ENCODE peak calls at places on chromosomes 7 and 10, in five cellular contexts. One of them, this sample, is unnamed.

GRCh38 chr7:74656421-74656910 is 1.1 kb upstream of the GTF2I start:
- DNase-seq in SW480: peak; percentile 89
- DNase-seq in stimulated activated CD8-positive, alpha-beta memory T cell treated with anti-CD3 and anti-CD28 coated beads, Interleukin-15, amount 100 ng/mL, for 1 hour: peak; percentile 30
- DNase-seq in LHCN-M2: peak; percentile 41
- DNase-seq in amniotic stem cell: peak; percentile 15
- DNase-seq in this sample: no peak

GRCh38 chr10:8825611-8826010 is 771.1 kb downstream of the GATA3 start:
- DNase-seq in SW480: peak; percentile 4
- DNase-seq in stimulated activated CD8-positive, alpha-beta memory T cell treated with anti-CD3 and anti-CD28 coated beads, Interleukin-15, amount 100 ng/mL, for 1 hour: no peak
- DNase-seq in LHCN-M2: no peak
- DNase-seq in amniotic stem cell: no peak
- DNase-seq in this sample: no peak

GRCh38 chr7:114026486-114027089 is 107.8 kb upstream of the PPP1R3A start:
- DNase-seq in SW480: peak; percentile 59
- DNase-seq in stimulated activated CD8-positive, alpha-beta memory T cell treated with anti-CD3 and anti-CD28 coated beads, Interleukin-15, amount 100 ng/mL, for 1 hour: no peak
- DNase-seq in LHCN-M2: peak; percentile 65
- DNase-seq in amniotic stem cell: peak; percentile 26
- DNase-seq in this sample: peak; percentile 36

GRCh38 chr10:112375721-112376577 is 2.0 kb downstream of the ACSL5 start:
- DNase-seq in SW480: peak; percentile 30
- DNase-seq in stimulated activated CD8-positive, alpha-beta memory T cell treated with anti-CD3 and anti-CD28 coated beads, Interleukin-15, amount 100 ng/mL, for 1 hour: no peak
- DNase-seq in LHCN-M2: peak; percentile 11
- DNase-seq in amniotic stem cell: no peak
- DNase-seq in this sample: no peak

GRCh38 chr7:132650498-132650897 is 74.2 kb upstream of the PLXNA4 start:
- DNase-seq in SW480: peak; percentile 20
- DNase-seq in stimulated activated CD8-positive, alpha-beta memory T cell treated with anti-CD3 and anti-CD28 coated beads, Interleukin-15, amount 100 ng/mL, for 1 hour: no peak
- DNase-seq in LHCN-M2: no peak
- DNase-seq in amniotic stem cell: peak; percentile 40
- DNase-seq in this sample: no peak

GRCh38 chr10:28947209-28947608 is 269.9 kb downstream of the BAMBI start:
- DNase-seq in SW480: no peak
- DNase-seq in stimulated activated CD8-positive, alpha-beta memory T cell treated with anti-CD3 and anti-CD28 coated beads, Interleukin-15, amount 100 ng/mL, for 1 hour: no peak
- DNase-seq in LHCN-M2: no peak
- DNase-seq in amniotic stem cell: no peak
- DNase-seq in this sample: no peak

GRCh38 chr7:127888411-127888810 is 142.8 kb downstream of the LRRC4 start:
- DNase-seq in SW480: no peak
- DNase-seq in stimulated activated CD8-positive, alpha-beta memory T cell treated with anti-CD3 and anti-CD28 coated beads, Interleukin-15, amount 100 ng/mL, for 1 hour: no peak
- DNase-seq in LHCN-M2: no peak
- DNase-seq in amniotic stem cell: no peak
- DNase-seq in this sample: no peak

GRCh38 chr10:30231071-30231652 is 117.9 kb downstream of the MTPAP start:
- DNase-seq in SW480: no peak
- DNase-seq in stimulated activated CD8-positive, alpha-beta memory T cell treated with anti-CD3 and anti-CD28 coated beads, Interleukin-15, amount 100 ng/mL, for 1 hour: no peak
- DNase-seq in LHCN-M2: no peak
- DNase-seq in amniotic stem cell: no peak
- DNase-seq in this sample: no peak

GRCh38 chr10:35495521-35496238 is 109.5 kb upstream of the GJD4 start:
- DNase-seq in SW480: no peak
- DNase-seq in stimulated activated CD8-positive, alpha-beta memory T cell treated with anti-CD3 and anti-CD28 coated beads, Interleukin-15, amount 100 ng/mL, for 1 hour: no peak
- DNase-seq in LHCN-M2: no peak
- DNase-seq in amniotic stem cell: no peak
- DNase-seq in this sample: no peak

GRCh38 chr7:12923971-12924370 is 236.5 kb downstream of the ARL4A start:
- DNase-seq in SW480: peak; percentile 33
- DNase-seq in stimulated activated CD8-positive, alpha-beta memory T cell treated with anti-CD3 and anti-CD28 coated beads, Interleukin-15, amount 100 ng/mL, for 1 hour: no peak
- DNase-seq in LHCN-M2: no peak
- DNase-seq in amniotic stem cell: no peak
- DNase-seq in this sample: no peak

GRCh38 chr10:4355346-4355745 is 470.7 kb upstream of the AKR1E2 start:
- DNase-seq in SW480: no peak
- DNase-seq in stimulated activated CD8-positive, alpha-beta memory T cell treated with anti-CD3 and anti-CD28 coated beads, Interleukin-15, amount 100 ng/mL, for 1 hour: no peak
- DNase-seq in LHCN-M2: no peak
- DNase-seq in amniotic stem cell: no peak
- DNase-seq in this sample: no peak

GRCh38 chr10:86535057-86535882 is 13.7 kb upstream of the WAPL start:
- DNase-seq in SW480: peak; percentile 64
- DNase-seq in stimulated activated CD8-positive, alpha-beta memory T cell treated with anti-CD3 and anti-CD28 coated beads, Interleukin-15, amount 100 ng/mL, for 1 hour: no peak
- DNase-seq in LHCN-M2: no peak
- DNase-seq in amniotic stem cell: no peak
- DNase-seq in this sample: no peak

GRCh38 chr7:16905300-16906044 is 23.7 kb upstream of the AGR3 start:
- DNase-seq in SW480: no peak
- DNase-seq in stimulated activated CD8-positive, alpha-beta memory T cell treated with anti-CD3 and anti-CD28 coated beads, Interleukin-15, amount 100 ng/mL, for 1 hour: no peak
- DNase-seq in LHCN-M2: no peak
- DNase-seq in amniotic stem cell: no peak
- DNase-seq in this sample: no peak

GRCh38 chr10:86964061-86964846 is 4.0 kb upstream of the ADIRF start:
- DNase-seq in SW480: no peak
- DNase-seq in stimulated activated CD8-positive, alpha-beta memory T cell treated with anti-CD3 and anti-CD28 coated beads, Interleukin-15, amount 100 ng/mL, for 1 hour: no peak
- DNase-seq in LHCN-M2: no peak
- DNase-seq in amniotic stem cell: no peak
- DNase-seq in this sample: no peak

GRCh38 chr10:63542835-63543575 is 21.8 kb downstream of the REEP3 start:
- DNase-seq in SW480: peak; percentile 41
- DNase-seq in stimulated activated CD8-positive, alpha-beta memory T cell treated with anti-CD3 and anti-CD28 coated beads, Interleukin-15, amount 100 ng/mL, for 1 hour: no peak
- DNase-seq in LHCN-M2: peak; percentile 67
- DNase-seq in amniotic stem cell: no peak
- DNase-seq in this sample: no peak